ENCODE peak calls at places on chromosomes 2 and 18, in ten cellular contexts. One of them, this sample, is unnamed.

GRCh38 chr2:38181802-38182517 is 106.0 kb upstream of the CYP1B1 start:
- DNase-seq in NCI-H2171 treated with DMSO at 0.1 percent for 48 hours: no peak
- DNase-seq in hepatocyte: no peak
- DNase-seq in T-cell: no peak
- DNase-seq in nephron progenitor cell: no peak
- DNase-seq in activated T-helper 1 cell treated with Interleukin-2 at 50 U/mL for 16 hours: no peak
- DNase-seq in psoas muscle: no peak
- DNase-seq in immature natural killer cell: no peak
- DNase-seq in stimulated activated CD4-positive, alpha-beta T cell treated with anti-CD3 and anti-CD28 coated beads, Interleukin-2, amount 100 ng/mL, for 48 hours: no peak
- DNase-seq in AG08395: no peak
- DNase-seq in this sample: no peak

GRCh38 chr18:9708882-9709877 is 1.1 kb downstream of the RAB31 start:
- DNase-seq in NCI-H2171 treated with DMSO at 0.1 percent for 48 hours: no peak
- DNase-seq in hepatocyte: peak
- DNase-seq in T-cell: no peak
- DNase-seq in nephron progenitor cell: peak
- DNase-seq in activated T-helper 1 cell treated with Interleukin-2 at 50 U/mL for 16 hours: no peak
- DNase-seq in psoas muscle: no peak
- DNase-seq in immature natural killer cell: no peak
- DNase-seq in stimulated activated CD4-positive, alpha-beta T cell treated with anti-CD3 and anti-CD28 coated beads, Interleukin-2, amount 100 ng/mL, for 48 hours: no peak
- DNase-seq in AG08395: peak
- DNase-seq in this sample: no peak

GRCh38 chr2:120678926-120679325 is 56.7 kb upstream of the GLI2 start:
- DNase-seq in NCI-H2171 treated with DMSO at 0.1 percent for 48 hours: no peak
- DNase-seq in hepatocyte: no peak
- DNase-seq in T-cell: no peak
- DNase-seq in nephron progenitor cell: no peak
- DNase-seq in activated T-helper 1 cell treated with Interleukin-2 at 50 U/mL for 16 hours: no peak
- DNase-seq in psoas muscle: no peak
- DNase-seq in immature natural killer cell: no peak
- DNase-seq in stimulated activated CD4-positive, alpha-beta T cell treated with anti-CD3 and anti-CD28 coated beads, Interleukin-2, amount 100 ng/mL, for 48 hours: no peak
- DNase-seq in AG08395: no peak
- DNase-seq in this sample: no peak

GRCh38 chr2:129765326-129766158 is 213.9 kb upstream of the RAB6C start:
- DNase-seq in NCI-H2171 treated with DMSO at 0.1 percent for 48 hours: no peak
- DNase-seq in hepatocyte: no peak
- DNase-seq in T-cell: no peak
- DNase-seq in nephron progenitor cell: no peak
- DNase-seq in activated T-helper 1 cell treated with Interleukin-2 at 50 U/mL for 16 hours: no peak
- DNase-seq in psoas muscle: no peak
- DNase-seq in immature natural killer cell: no peak
- DNase-seq in stimulated activated CD4-positive, alpha-beta T cell treated with anti-CD3 and anti-CD28 coated beads, Interleukin-2, amount 100 ng/mL, for 48 hours: no peak
- DNase-seq in AG08395: no peak
- DNase-seq in this sample: peak

GRCh38 chr2:237600205-237600846 is 9.8 kb upstream of the RAB17 start:
- DNase-seq in NCI-H2171 treated with DMSO at 0.1 percent for 48 hours: no peak
- DNase-seq in hepatocyte: peak
- DNase-seq in T-cell: no peak
- DNase-seq in nephron progenitor cell: no peak
- DNase-seq in activated T-helper 1 cell treated with Interleukin-2 at 50 U/mL for 16 hours: no peak
- DNase-seq in psoas muscle: peak
- DNase-seq in immature natural killer cell: no peak
- DNase-seq in stimulated activated CD4-positive, alpha-beta T cell treated with anti-CD3 and anti-CD28 coated beads, Interleukin-2, amount 100 ng/mL, for 48 hours: no peak
- DNase-seq in AG08395: peak
- DNase-seq in this sample: no peak

GRCh38 chr2:17311771-17312511 is 206.3 kb downstream of the RAD51AP2 start:
- DNase-seq in NCI-H2171 treated with DMSO at 0.1 percent for 48 hours: no peak
- DNase-seq in hepatocyte: no peak
- DNase-seq in T-cell: no peak
- DNase-seq in nephron progenitor cell: no peak
- DNase-seq in activated T-helper 1 cell treated with Interleukin-2 at 50 U/mL for 16 hours: no peak
- DNase-seq in psoas muscle: no peak
- DNase-seq in immature natural killer cell: no peak
- DNase-seq in stimulated activated CD4-positive, alpha-beta T cell treated with anti-CD3 and anti-CD28 coated beads, Interleukin-2, amount 100 ng/mL, for 48 hours: no peak
- DNase-seq in AG08395: no peak
- DNase-seq in this sample: no peak

GRCh38 chr2:149857344-149857743 is 269.8 kb upstream of the MMADHC start:
- DNase-seq in NCI-H2171 treated with DMSO at 0.1 percent for 48 hours: no peak
- DNase-seq in hepatocyte: no peak
- DNase-seq in T-cell: no peak
- DNase-seq in nephron progenitor cell: no peak
- DNase-seq in activated T-helper 1 cell treated with Interleukin-2 at 50 U/mL for 16 hours: no peak
- DNase-seq in psoas muscle: no peak
- DNase-seq in immature natural killer cell: no peak
- DNase-seq in stimulated activated CD4-positive, alpha-beta T cell treated with anti-CD3 and anti-CD28 coated beads, Interleukin-2, amount 100 ng/mL, for 48 hours: no peak
- DNase-seq in AG08395: peak
- DNase-seq in this sample: no peak

GRCh38 chr2:149587950-149588487 is 444 bp upstream of the MMADHC start:
- DNase-seq in NCI-H2171 treated with DMSO at 0.1 percent for 48 hours: peak
- DNase-seq in hepatocyte: no peak
- DNase-seq in T-cell: no peak
- DNase-seq in nephron progenitor cell: no peak
- DNase-seq in activated T-helper 1 cell treated with Interleukin-2 at 50 U/mL for 16 hours: no peak
- DNase-seq in psoas muscle: no peak
- DNase-seq in immature natural killer cell: no peak
- DNase-seq in stimulated activated CD4-positive, alpha-beta T cell treated with anti-CD3 and anti-CD28 coated beads, Interleukin-2, amount 100 ng/mL, for 48 hours: no peak
- DNase-seq in AG08395: no peak
- DNase-seq in this sample: no peak

GRCh38 chr2:234257859-234258561 is 207.5 kb downstream of the SPP2 start:
- DNase-seq in NCI-H2171 treated with DMSO at 0.1 percent for 48 hours: peak
- DNase-seq in hepatocyte: peak
- DNase-seq in T-cell: no peak
- DNase-seq in nephron progenitor cell: peak
- DNase-seq in activated T-helper 1 cell treated with Interleukin-2 at 50 U/mL for 16 hours: no peak
- DNase-seq in psoas muscle: no peak
- DNase-seq in immature natural killer cell: no peak
- DNase-seq in stimulated activated CD4-positive, alpha-beta T cell treated with anti-CD3 and anti-CD28 coated beads, Interleukin-2, amount 100 ng/mL, for 48 hours: peak
- DNase-seq in AG08395: peak
- DNase-seq in this sample: peak

GRCh38 chr18:5518899-5519371 is 24.9 kb downstream of the EPB41L3 start:
- DNase-seq in NCI-H2171 treated with DMSO at 0.1 percent for 48 hours: peak
- DNase-seq in hepatocyte: peak
- DNase-seq in T-cell: no peak
- DNase-seq in nephron progenitor cell: no peak
- DNase-seq in activated T-helper 1 cell treated with Interleukin-2 at 50 U/mL for 16 hours: no peak
- DNase-seq in psoas muscle: no peak
- DNase-seq in immature natural killer cell: no peak
- DNase-seq in stimulated activated CD4-positive, alpha-beta T cell treated with anti-CD3 and anti-CD28 coated beads, Interleukin-2, amount 100 ng/mL, for 48 hours: no peak
- DNase-seq in AG08395: no peak
- DNase-seq in this sample: no peak

GRCh38 chr2:43848174-43848573 is 9.4 kb downstream of the ABCG8 start:
- DNase-seq in NCI-H2171 treated with DMSO at 0.1 percent for 48 hours: no peak
- DNase-seq in hepatocyte: no peak
- DNase-seq in T-cell: no peak
- DNase-seq in nephron progenitor cell: no peak
- DNase-seq in activated T-helper 1 cell treated with Interleukin-2 at 50 U/mL for 16 hours: no peak
- DNase-seq in psoas muscle: no peak
- DNase-seq in immature natural killer cell: no peak
- DNase-seq in stimulated activated CD4-positive, alpha-beta T cell treated with anti-CD3 and anti-CD28 coated beads, Interleukin-2, amount 100 ng/mL, for 48 hours: no peak
- DNase-seq in AG08395: peak
- DNase-seq in this sample: no peak

GRCh38 chr2:238299803-238300202 is 11.4 kb upstream of the PER2 start:
- DNase-seq in NCI-H2171 treated with DMSO at 0.1 percent for 48 hours: no peak
- DNase-seq in hepatocyte: no peak
- DNase-seq in T-cell: no peak
- DNase-seq in nephron progenitor cell: no peak
- DNase-seq in activated T-helper 1 cell treated with Interleukin-2 at 50 U/mL for 16 hours: no peak
- DNase-seq in psoas muscle: peak
- DNase-seq in immature natural killer cell: no peak
- DNase-seq in stimulated activated CD4-positive, alpha-beta T cell treated with anti-CD3 and anti-CD28 coated beads, Interleukin-2, amount 100 ng/mL, for 48 hours: no peak
- DNase-seq in AG08395: no peak
- DNase-seq in this sample: peak

GRCh38 chr2:218658671-218659257 is 659 bp downstream of the ZNF142 start:
- DNase-seq in NCI-H2171 treated with DMSO at 0.1 percent for 48 hours: peak
- DNase-seq in hepatocyte: peak
- DNase-seq in T-cell: no peak
- DNase-seq in nephron progenitor cell: peak
- DNase-seq in activated T-helper 1 cell treated with Interleukin-2 at 50 U/mL for 16 hours: peak
- DNase-seq in psoas muscle: no peak
- DNase-seq in immature natural killer cell: peak
- DNase-seq in stimulated activated CD4-positive, alpha-beta T cell treated with anti-CD3 and anti-CD28 coated beads, Interleukin-2, amount 100 ng/mL, for 48 hours: peak
- DNase-seq in AG08395: peak
- DNase-seq in this sample: peak

GRCh38 chr18:44601447-44601846 is 79.2 kb upstream of the SETBP1 start:
- DNase-seq in NCI-H2171 treated with DMSO at 0.1 percent for 48 hours: peak
- DNase-seq in hepatocyte: peak
- DNase-seq in T-cell: no peak
- DNase-seq in nephron progenitor cell: no peak
- DNase-seq in activated T-helper 1 cell treated with Interleukin-2 at 50 U/mL for 16 hours: no peak
- DNase-seq in psoas muscle: no peak
- DNase-seq in immature natural killer cell: no peak
- DNase-seq in stimulated activated CD4-positive, alpha-beta T cell treated with anti-CD3 and anti-CD28 coated beads, Interleukin-2, amount 100 ng/mL, for 48 hours: no peak
- DNase-seq in AG08395: peak
- DNase-seq in this sample: peak

GRCh38 chr2:44358498-44358897 is 2.8 kb downstream of the PREPL start:
- DNase-seq in NCI-H2171 treated with DMSO at 0.1 percent for 48 hours: no peak
- DNase-seq in hepatocyte: no peak
- DNase-seq in T-cell: peak
- DNase-seq in nephron progenitor cell: no peak
- DNase-seq in activated T-helper 1 cell treated with Interleukin-2 at 50 U/mL for 16 hours: no peak
- DNase-seq in psoas muscle: peak
- DNase-seq in immature natural killer cell: no peak
- DNase-seq in stimulated activated CD4-positive, alpha-beta T cell treated with anti-CD3 and anti-CD28 coated beads, Interleukin-2, amount 100 ng/mL, for 48 hours: no peak
- DNase-seq in AG08395: no peak
- DNase-seq in this sample: peak

GRCh38 chr2:61726456-61727209 is 127.2 kb downstream of the FAM161A start:
- DNase-seq in NCI-H2171 treated with DMSO at 0.1 percent for 48 hours: no peak
- DNase-seq in hepatocyte: no peak
- DNase-seq in T-cell: no peak
- DNase-seq in nephron progenitor cell: no peak
- DNase-seq in activated T-helper 1 cell treated with Interleukin-2 at 50 U/mL for 16 hours: no peak
- DNase-seq in psoas muscle: no peak
- DNase-seq in immature natural killer cell: no peak
- DNase-seq in stimulated activated CD4-positive, alpha-beta T cell treated with anti-CD3 and anti-CD28 coated beads, Interleukin-2, amount 100 ng/mL, for 48 hours: no peak
- DNase-seq in AG08395: no peak
- DNase-seq in this sample: no peak

GRCh38 chr2:96225016-96225533 is 16.4 kb upstream of the STARD7 start:
- DNase-seq in NCI-H2171 treated with DMSO at 0.1 percent for 48 hours: no peak
- DNase-seq in hepatocyte: no peak
- DNase-seq in T-cell: no peak
- DNase-seq in nephron progenitor cell: no peak
- DNase-seq in activated T-helper 1 cell treated with Interleukin-2 at 50 U/mL for 16 hours: no peak
- DNase-seq in psoas muscle: no peak
- DNase-seq in immature natural killer cell: no peak
- DNase-seq in stimulated activated CD4-positive, alpha-beta T cell treated with anti-CD3 and anti-CD28 coated beads, Interleukin-2, amount 100 ng/mL, for 48 hours: no peak
- DNase-seq in AG08395: no peak
- DNase-seq in this sample: no peak

GRCh38 chr2:10533811-10534321 is 85.7 kb upstream of the ODC1 start:
- DNase-seq in NCI-H2171 treated with DMSO at 0.1 percent for 48 hours: no peak
- DNase-seq in hepatocyte: no peak
- DNase-seq in T-cell: no peak
- DNase-seq in nephron progenitor cell: no peak
- DNase-seq in activated T-helper 1 cell treated with Interleukin-2 at 50 U/mL for 16 hours: no peak
- DNase-seq in psoas muscle: no peak
- DNase-seq in immature natural killer cell: no peak
- DNase-seq in stimulated activated CD4-positive, alpha-beta T cell treated with anti-CD3 and anti-CD28 coated beads, Interleukin-2, amount 100 ng/mL, for 48 hours: no peak
- DNase-seq in AG08395: no peak
- DNase-seq in this sample: no peak

GRCh38 chr2:85628658-85629057 is 12.7 kb downstream of the USP39 start:
- DNase-seq in NCI-H2171 treated with DMSO at 0.1 percent for 48 hours: no peak
- DNase-seq in hepatocyte: no peak
- DNase-seq in T-cell: no peak
- DNase-seq in nephron progenitor cell: no peak
- DNase-seq in activated T-helper 1 cell treated with Interleukin-2 at 50 U/mL for 16 hours: no peak
- DNase-seq in psoas muscle: no peak
- DNase-seq in immature natural killer cell: no peak
- DNase-seq in stimulated activated CD4-positive, alpha-beta T cell treated with anti-CD3 and anti-CD28 coated beads, Interleukin-2, amount 100 ng/mL, for 48 hours: no peak
- DNase-seq in AG08395: no peak
- DNase-seq in this sample: no peak

GRCh38 chr2:122795763-122796162 is 1040.3 kb downstream of the TSN start:
- DNase-seq in NCI-H2171 treated with DMSO at 0.1 percent for 48 hours: no peak
- DNase-seq in hepatocyte: no peak
- DNase-seq in T-cell: no peak
- DNase-seq in nephron progenitor cell: no peak
- DNase-seq in activated T-helper 1 cell treated with Interleukin-2 at 50 U/mL for 16 hours: no peak
- DNase-seq in psoas muscle: no peak
- DNase-seq in immature natural killer cell: no peak
- DNase-seq in stimulated activated CD4-positive, alpha-beta T cell treated with anti-CD3 and anti-CD28 coated beads, Interleukin-2, amount 100 ng/mL, for 48 hours: no peak
- DNase-seq in AG08395: no peak
- DNase-seq in this sample: no peak

GRCh38 chr2:161030260-161031063 is 129.8 kb upstream of the TANK start:
- DNase-seq in NCI-H2171 treated with DMSO at 0.1 percent for 48 hours: no peak
- DNase-seq in hepatocyte: peak
- DNase-seq in T-cell: no peak
- DNase-seq in nephron progenitor cell: no peak
- DNase-seq in activated T-helper 1 cell treated with Interleukin-2 at 50 U/mL for 16 hours: no peak
- DNase-seq in psoas muscle: peak
- DNase-seq in immature natural killer cell: no peak
- DNase-seq in stimulated activated CD4-positive, alpha-beta T cell treated with anti-CD3 and anti-CD28 coated beads, Interleukin-2, amount 100 ng/mL, for 48 hours: no peak
- DNase-seq in AG08395: peak
- DNase-seq in this sample: peak

GRCh38 chr18:55753643-55754255 is 165.8 kb upstream of the TCF4 start:
- DNase-seq in NCI-H2171 treated with DMSO at 0.1 percent for 48 hours: no peak
- DNase-seq in hepatocyte: no peak
- DNase-seq in T-cell: no peak
- DNase-seq in nephron progenitor cell: no peak
- DNase-seq in activated T-helper 1 cell treated with Interleukin-2 at 50 U/mL for 16 hours: no peak
- DNase-seq in psoas muscle: no peak
- DNase-seq in immature natural killer cell: no peak
- DNase-seq in stimulated activated CD4-positive, alpha-beta T cell treated with anti-CD3 and anti-CD28 coated beads, Interleukin-2, amount 100 ng/mL, for 48 hours: no peak
- DNase-seq in AG08395: peak
- DNase-seq in this sample: no peak

GRCh38 chr2:110657721-110658305 is 20.1 kb downstream of the BUB1 start:
- DNase-seq in NCI-H2171 treated with DMSO at 0.1 percent for 48 hours: no peak
- DNase-seq in hepatocyte: peak
- DNase-seq in T-cell: no peak
- DNase-seq in nephron progenitor cell: no peak
- DNase-seq in activated T-helper 1 cell treated with Interleukin-2 at 50 U/mL for 16 hours: no peak
- DNase-seq in psoas muscle: no peak
- DNase-seq in immature natural killer cell: peak
- DNase-seq in stimulated activated CD4-positive, alpha-beta T cell treated with anti-CD3 and anti-CD28 coated beads, Interleukin-2, amount 100 ng/mL, for 48 hours: no peak
- DNase-seq in AG08395: no peak
- DNase-seq in this sample: peak

GRCh38 chr2:131413785-131414184 is 49.8 kb upstream of the RAB6D start:
- DNase-seq in NCI-H2171 treated with DMSO at 0.1 percent for 48 hours: no peak
- DNase-seq in hepatocyte: no peak
- DNase-seq in T-cell: no peak
- DNase-seq in nephron progenitor cell: no peak
- DNase-seq in activated T-helper 1 cell treated with Interleukin-2 at 50 U/mL for 16 hours: no peak
- DNase-seq in psoas muscle: no peak
- DNase-seq in immature natural killer cell: no peak
- DNase-seq in stimulated activated CD4-positive, alpha-beta T cell treated with anti-CD3 and anti-CD28 coated beads, Interleukin-2, amount 100 ng/mL, for 48 hours: no peak
- DNase-seq in AG08395: no peak
- DNase-seq in this sample: no peak

GRCh38 chr2:3317277-3317685 is 60.3 kb downstream of the EIPR1 start:
- DNase-seq in NCI-H2171 treated with DMSO at 0.1 percent for 48 hours: no peak
- DNase-seq in hepatocyte: no peak
- DNase-seq in T-cell: no peak
- DNase-seq in nephron progenitor cell: no peak
- DNase-seq in activated T-helper 1 cell treated with Interleukin-2 at 50 U/mL for 16 hours: no peak
- DNase-seq in psoas muscle: no peak
- DNase-seq in immature natural killer cell: no peak
- DNase-seq in stimulated activated CD4-positive, alpha-beta T cell treated with anti-CD3 and anti-CD28 coated beads, Interleukin-2, amount 100 ng/mL, for 48 hours: no peak
- DNase-seq in AG08395: no peak
- DNase-seq in this sample: no peak

GRCh38 chr2:119174216-119174992 is 15.9 kb upstream of the C1QL2 start:
- DNase-seq in NCI-H2171 treated with DMSO at 0.1 percent for 48 hours: peak
- DNase-seq in hepatocyte: peak
- DNase-seq in T-cell: peak
- DNase-seq in nephron progenitor cell: peak
- DNase-seq in activated T-helper 1 cell treated with Interleukin-2 at 50 U/mL for 16 hours: peak
- DNase-seq in psoas muscle: no peak
- DNase-seq in immature natural killer cell: peak
- DNase-seq in stimulated activated CD4-positive, alpha-beta T cell treated with anti-CD3 and anti-CD28 coated beads, Interleukin-2, amount 100 ng/mL, for 48 hours: peak
- DNase-seq in AG08395: peak
- DNase-seq in this sample: peak

GRCh38 chr18:75235891-75236290 is 25.3 kb downstream of the TSHZ1 start:
- DNase-seq in NCI-H2171 treated with DMSO at 0.1 percent for 48 hours: no peak
- DNase-seq in hepatocyte: no peak
- DNase-seq in T-cell: no peak
- DNase-seq in nephron progenitor cell: no peak
- DNase-seq in activated T-helper 1 cell treated with Interleukin-2 at 50 U/mL for 16 hours: no peak
- DNase-seq in psoas muscle: no peak
- DNase-seq in immature natural killer cell: no peak
- DNase-seq in stimulated activated CD4-positive, alpha-beta T cell treated with anti-CD3 and anti-CD28 coated beads, Interleukin-2, amount 100 ng/mL, for 48 hours: no peak
- DNase-seq in AG08395: no peak
- DNase-seq in this sample: no peak

GRCh38 chr2:57084697-57085281 is 901.0 kb downstream of the CCDC85A start:
- DNase-seq in NCI-H2171 treated with DMSO at 0.1 percent for 48 hours: no peak
- DNase-seq in hepatocyte: no peak
- DNase-seq in T-cell: no peak
- DNase-seq in nephron progenitor cell: no peak
- DNase-seq in activated T-helper 1 cell treated with Interleukin-2 at 50 U/mL for 16 hours: no peak
- DNase-seq in psoas muscle: no peak
- DNase-seq in immature natural killer cell: no peak
- DNase-seq in stimulated activated CD4-positive, alpha-beta T cell treated with anti-CD3 and anti-CD28 coated beads, Interleukin-2, amount 100 ng/mL, for 48 hours: no peak
- DNase-seq in AG08395: no peak
- DNase-seq in this sample: no peak

This sample was measured in kidney glomerular epithelial cell.